ENCODE peak calls at places on chromosomes 16 and 17, in four cellular contexts. D is progenitor cell of endocrine pancreas, N is GM23338, M is DMS 273 treated with DMSO at 0.1 percent for 48 hours. X is an unnamed sample.

GRCh38 chr16:57761301-57761700 is 25.7 kb downstream of the KATNB1 start:
- DNase-seq in M (no peak), N (no peak), D (no peak), X (no peak)

GRCh38 chr17:70968302-70968701 is 799.0 kb downstream of the KCNJ2 start:
- DNase-seq in N (no peak), M (no peak), D (no peak), X (no peak)

GRCh38 chr17:74351552-74352210 is 10.0 kb downstream of the BTBD17 start:
- DNase-seq in N (peak; percentile 85), M (no peak), D (no peak), X (no peak)

GRCh38 chr16:17977260-17977659 is 359.3 kb downstream of the NPIPA8 start:
- DNase-seq in N (no peak), M (no peak), D (no peak), X (no peak)

GRCh38 chr17:81513669-81514484 is 1.3 kb upstream of the ACTG1 start:
- DNase-seq in D (peak; percentile 73), M (no peak), N (peak; percentile 84), X (no peak)

GRCh38 chr17:62718420-62718819 is 89.7 kb downstream of the MARCHF10 start:
- DNase-seq in D (no peak), M (no peak), N (no peak), X (no peak)

GRCh38 chr17:39096435-39097158 is 54.8 kb downstream of the PLXDC1 start:
- DNase-seq in N (no peak), M (no peak), D (no peak), X (no peak)

GRCh38 chr17:74879308-74879707 is 6.5 kb upstream of the FDXR start:
- DNase-seq in N (no peak), D (no peak), M (no peak), X (no peak)